ENCODE peak calls at places on chromosomes 1 and 21, in seven cellular contexts. S is ovary, I is GM06990, K is choroid plexus epithelial cell, P is activated B cell treated with CpG ODN at 0.5 μM for 24 hours, O is AG09319, R is AG09309. Z is an unnamed sample.

GRCh38 chr21:29181799-29182470 is 51.5 kb downstream of the MAP3K7CL start:
- DNase-seq in I (no peak), S (no peak), K (peak), O (peak), P (no peak), R (peak), Z (no peak)

GRCh38 chr1:174160109-174160473 is 771 bp downstream of the RABGAP1L start:
- DNase-seq in R (no peak), K (peak), P (peak), S (peak), O (no peak), I (no peak), Z (peak)

GRCh38 chr1:230099435-230099834 is 32.4 kb downstream of the GALNT2 start:
- DNase-seq in K (no peak), S (no peak), O (no peak), P (no peak), I (no peak), R (no peak), Z (no peak)

GRCh38 chr1:113674591-113674990 is 84.7 kb downstream of the PHTF1 start:
- DNase-seq in I (no peak), O (no peak), P (no peak), R (no peak), K (no peak), S (no peak), Z (no peak)

GRCh38 chr1:163585796-163586195 is 264.0 kb downstream of the NUF2 start:
- DNase-seq in K (no peak), P (no peak), S (no peak), I (no peak), O (no peak), R (no peak), Z (no peak)

GRCh38 chr1:236066828-236067386 is 2.0 kb upstream of the NID1 start:
- DNase-seq in K (no peak), I (peak), S (peak), P (peak), R (no peak), O (no peak), Z (no peak)

GRCh38 chr1:34163792-34164509 is 1.1 kb downstream of the CSMD2 start:
- DNase-seq in P (no peak), R (no peak), K (no peak), I (no peak), S (no peak), O (no peak), Z (peak)

GRCh38 chr1:22639286-22639685 is 2.9 kb downstream of the C1QA start:
- DNase-seq in I (no peak), O (no peak), S (no peak), K (peak), P (no peak), R (peak), Z (no peak)

GRCh38 chr21:34698270-34699015 is 29.6 kb downstream of the CLIC6 start:
- DNase-seq in R (no peak), S (no peak), I (no peak), O (no peak), P (no peak), K (no peak), Z (no peak)

GRCh38 chr1:229364216-229365065 is 21.6 kb upstream of the CCSAP start:
- DNase-seq in R (no peak), P (no peak), K (no peak), I (no peak), O (no peak), S (no peak), Z (no peak)

GRCh38 chr1:10888289-10888688 is 91.8 kb upstream of the CASZ1 start:
- DNase-seq in I (no peak), O (no peak), K (no peak), S (no peak), P (no peak), R (no peak), Z (peak)

GRCh38 chr1:200147742-200148141 is 120.2 kb downstream of the NR5A2 start:
- DNase-seq in P (no peak), I (no peak), S (no peak), O (no peak), K (no peak), R (no peak), Z (no peak)

GRCh38 chr1:218297867-218298266 is 12.8 kb downstream of the RRP15 start:
- DNase-seq in P (no peak), K (peak), S (no peak), R (no peak), I (no peak), O (no peak), Z (no peak)

GRCh38 chr1:171793656-171794055 is 12.2 kb downstream of the METTL13 start:
- DNase-seq in S (no peak), O (no peak), P (no peak), I (no peak), K (peak), R (no peak), Z (no peak)

DNA sequence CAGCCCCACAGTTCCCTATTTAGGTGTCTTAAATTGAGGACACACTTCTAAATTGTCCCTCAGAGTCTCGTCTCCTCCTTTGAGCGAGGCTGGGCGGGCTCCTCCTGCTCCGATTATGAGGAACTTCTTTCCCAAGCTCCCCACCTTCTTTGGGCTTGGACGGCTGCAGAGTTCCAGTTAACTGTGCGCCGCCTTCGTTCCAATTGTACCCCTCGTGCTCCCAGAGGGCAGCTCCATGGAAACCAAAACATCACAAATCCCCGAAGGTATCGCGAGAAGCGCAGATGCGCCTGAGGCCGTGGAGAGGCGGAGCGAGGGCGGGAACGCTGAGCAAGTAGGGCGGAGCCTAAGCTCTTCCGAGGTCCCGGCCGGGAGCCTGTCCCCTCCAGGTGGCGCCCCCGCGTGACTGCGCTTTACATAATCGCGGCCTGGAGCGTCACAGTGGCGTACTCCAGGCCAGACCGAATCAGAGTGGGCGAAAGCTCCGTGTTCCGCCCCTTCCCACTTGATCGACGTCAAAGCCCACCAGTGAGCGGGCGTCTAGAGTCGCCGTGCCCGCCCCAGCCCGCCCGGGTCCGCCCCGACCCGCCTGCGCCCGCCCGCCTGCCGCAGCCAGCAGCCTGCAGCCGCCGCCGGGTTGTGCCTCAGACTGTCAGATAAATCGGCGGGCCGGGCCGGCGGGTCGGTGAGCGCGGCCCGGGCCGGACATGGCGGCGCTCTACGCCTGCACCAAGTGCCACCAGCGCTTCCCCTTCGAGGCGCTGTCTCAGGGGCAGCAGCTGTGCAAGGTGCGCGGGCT is at the start of gene FAM76A:
- DNase-seq in P (peak), I (peak), K (peak), S (peak), O (peak), R (peak), Z (peak)
- TF ChIP-seq CTCF in P (no peak), I (peak), K (peak), S (peak), O (peak), R (peak), Z (peak)

GRCh38 chr1:117928881-117929339 is 511 bp downstream of the GDAP2 start:
- DNase-seq in R (no peak), K (peak), P (no peak), I (no peak), S (no peak), O (peak), Z (peak)
- TF ChIP-seq CTCF in R (peak), K (peak), P (no peak), I (no peak), S (no peak), O (peak), Z (no peak)

GRCh38 chr1:193104496-193104905 is 713 bp downstream of the GLRX2 start:
- DNase-seq in R (no peak), I (peak), S (no peak), P (no peak), O (no peak), K (peak), Z (peak)
- TF ChIP-seq CTCF in R (no peak), I (no peak), S (no peak), P (no peak), O (no peak), K (no peak), Z (no peak)

DNA sequence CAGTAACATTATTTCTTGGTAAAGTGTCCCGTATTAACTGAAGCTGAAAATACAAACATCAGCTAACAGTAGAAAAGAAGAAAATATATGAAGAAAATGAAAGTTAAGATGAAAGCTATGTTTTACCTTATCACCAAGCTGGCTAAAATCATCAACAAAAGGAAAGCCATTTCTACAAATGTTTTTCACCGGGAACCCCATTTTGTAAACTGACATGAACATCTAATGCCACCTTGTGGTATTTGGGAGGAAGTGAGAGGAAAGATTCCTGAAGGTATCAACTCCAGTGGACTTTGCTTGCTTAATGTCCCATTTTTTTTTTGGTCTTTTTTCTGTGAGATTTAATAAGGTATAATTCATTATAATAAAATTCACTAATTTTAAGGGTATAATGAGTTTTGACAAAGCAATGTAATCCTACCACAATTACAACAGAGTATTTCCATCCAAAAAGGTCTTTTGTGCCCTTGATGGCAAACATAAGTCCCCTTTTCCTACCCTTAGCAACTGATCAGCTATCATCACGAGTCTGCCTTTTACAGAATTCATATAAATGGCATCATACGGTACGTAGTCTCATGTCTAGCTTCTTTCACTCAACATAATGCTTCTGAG is 7.7 kb downstream of the SDHB start:
- DNase-seq in I (no peak), O (no peak), K (peak), R (no peak), P (no peak), S (no peak), Z (no peak)
- TF ChIP-seq CTCF in I (peak), O (peak), K (peak), R (peak), P (no peak), S (peak), Z (peak)

GRCh38 chr1:115462677-115463076 is 124.6 kb upstream of the NGF start:
- DNase-seq in I (no peak), O (no peak), K (no peak), S (no peak), P (no peak), R (no peak), Z (no peak)

GRCh38 chr1:115465802-115466363 is 127.8 kb upstream of the NGF start:
- DNase-seq in P (no peak), O (no peak), K (no peak), I (no peak), R (no peak), S (no peak), Z (no peak)

GRCh38 chr1:115461526-115461925 is 123.5 kb upstream of the NGF start:
- DNase-seq in O (no peak), I (no peak), R (no peak), K (no peak), P (no peak), S (no peak), Z (no peak)

GRCh38 chr1:115466433-115466832 is 128.4 kb upstream of the NGF start:
- DNase-seq in P (no peak), O (no peak), R (no peak), K (peak), S (no peak), I (no peak), Z (no peak)

DNA sequence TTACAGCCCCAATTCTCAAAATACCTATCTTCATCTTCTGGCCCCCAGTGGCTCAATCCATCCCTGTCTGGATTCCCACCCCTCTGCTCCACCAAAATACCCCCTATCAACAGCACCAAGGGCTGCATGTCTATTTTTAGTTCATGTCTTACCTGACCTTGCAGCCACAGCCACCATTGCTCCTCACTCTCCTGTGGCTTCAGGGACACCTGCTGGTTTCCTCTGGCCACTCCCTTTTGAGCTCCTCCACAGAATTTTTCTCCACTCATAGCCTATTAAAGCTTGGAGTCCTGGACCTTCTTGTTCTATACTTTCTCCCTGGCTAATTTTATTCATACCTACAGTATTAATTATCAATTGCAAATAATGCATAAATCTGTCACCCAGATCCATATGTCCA is 125.3 kb upstream of the NGF start:
- DNase-seq in I (no peak), P (no peak), K (peak), S (no peak), R (no peak), O (no peak), Z (no peak)
- TF ChIP-seq CTCF in I (no peak), P (no peak), K (peak), S (no peak), R (peak), O (no peak), Z (no peak)

DNA sequence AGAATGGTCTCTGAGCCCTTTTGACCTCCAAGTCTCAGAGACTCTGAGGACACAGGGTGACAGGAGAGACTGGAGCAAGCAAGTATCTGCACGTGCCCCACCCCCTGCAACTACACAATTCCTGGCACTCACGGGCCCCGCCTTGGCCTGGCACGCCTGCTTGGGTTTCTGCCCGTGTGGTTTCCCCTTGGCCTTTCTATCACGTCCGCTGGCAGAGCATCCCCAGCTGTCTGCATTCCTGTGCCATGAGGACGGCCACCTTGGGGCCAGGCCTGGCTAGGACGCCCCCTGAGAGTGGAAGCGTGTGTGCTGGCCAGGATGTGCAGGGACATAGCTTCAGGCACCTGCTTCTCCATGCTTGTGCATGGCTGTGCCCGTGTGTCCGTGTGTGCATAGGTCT is 14.3 kb upstream of the EDN2 start:
- DNase-seq in I (no peak), O (peak), R (no peak), P (no peak), S (no peak), K (no peak), Z (no peak)
- TF ChIP-seq CTCF in I (no peak), O (no peak), R (no peak), P (no peak), S (no peak), K (no peak), Z (no peak)

DNA sequence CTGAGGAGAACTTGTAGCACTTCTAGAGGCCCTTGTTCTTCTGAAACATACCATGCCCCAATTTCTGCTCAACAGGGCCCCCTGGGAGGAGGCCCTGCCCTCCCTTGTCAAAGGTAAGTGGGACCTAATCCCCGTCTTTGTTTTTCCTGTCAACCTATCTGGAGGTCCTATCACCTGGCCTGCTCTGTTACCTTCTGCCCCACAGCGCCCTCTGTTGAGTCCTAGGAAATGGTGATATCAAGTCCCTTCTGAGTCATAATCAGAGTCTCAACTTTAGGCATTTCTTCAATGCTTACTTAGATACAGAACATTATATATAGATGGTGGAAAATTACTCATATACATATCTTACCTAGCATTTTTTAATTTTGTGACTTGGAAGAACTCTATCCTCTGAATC is 28.2 kb upstream of the FCRL4 start:
- DNase-seq in I (peak), K (no peak), R (no peak), O (no peak), S (no peak), P (peak), Z (no peak)
- TF ChIP-seq CTCF in I (peak), K (no peak), R (no peak), O (no peak), S (no peak), P (peak), Z (no peak)

GRCh38 chr1:202329891-202330290 is 11.8 kb downstream of the UBE2T start:
- DNase-seq in R (no peak), I (no peak), S (no peak), P (no peak), K (no peak), O (no peak), Z (no peak)
- TF ChIP-seq CTCF in R (no peak), I (no peak), S (no peak), P (no peak), K (no peak), O (no peak), Z (no peak)

Z was measured in glutamatergic neuron.